ENCODE peak calls at places on chromosomes 7 and 10, in four cellular contexts. J is bronchial epithelial cell, U is B cell, N is mammary epithelial cell. A is an unnamed sample.

GRCh38 chr10:90204956-90205695 is 503.7 kb downstream of the KIF20B start:
- DNase-seq in U (no peak), N (peak), J (peak), A (no peak)

GRCh38 chr7:48511021-48511579 is 339.8 kb downstream of the ABCA13 start:
- DNase-seq in U (no peak), J (peak), N (peak), A (no peak)

GRCh38 chr10:117684673-117685211 is 142.2 kb downstream of the EMX2 start:
- DNase-seq in U (no peak), J (no peak), N (no peak), A (no peak)

GRCh38 chr7:152521420-152522337 is 85.9 kb upstream of the KMT2C start:
- DNase-seq in J (no peak), N (no peak), U (no peak), A (no peak)

GRCh38 chr7:115478426-115478825 is 552.1 kb downstream of the TFEC start:
- DNase-seq in U (no peak), J (no peak), N (no peak), A (no peak)

GRCh38 chr7:51274955-51275354 is 41.7 kb downstream of the COBL start:
- DNase-seq in U (no peak), N (no peak), J (no peak), A (no peak)

GRCh38 chr10:86535057-86535882 is 13.7 kb upstream of the WAPL start:
- DNase-seq in J (peak), N (no peak), U (peak), A (no peak)

GRCh38 chr7:101772508-101773306 is 44.7 kb upstream of the CUX1 start:
- DNase-seq in U (no peak), J (no peak), N (no peak), A (no peak)

GRCh38 chr7:31633894-31634494 is 53.0 kb upstream of the PPP1R17 start:
- DNase-seq in N (peak), U (no peak), J (peak), A (no peak)

GRCh38 chr7:151104411-151105235 is 18.3 kb downstream of the AGAP3 start:
- DNase-seq in U (no peak), J (no peak), N (peak), A (no peak)

GRCh38 chr10:33289776-33290175 is 44.7 kb downstream of the NRP1 start:
- DNase-seq in N (no peak), J (no peak), U (no peak), A (no peak)

GRCh38 chr10:33288127-33288526 is 46.3 kb downstream of the NRP1 start:
- DNase-seq in U (no peak), J (no peak), N (no peak), A (no peak)

GRCh38 chr10:33293081-33293480 is 41.4 kb downstream of the NRP1 start:
- DNase-seq in J (no peak), U (no peak), N (no peak), A (no peak)

GRCh38 chr10:33291053-33291592 is 43.3 kb downstream of the NRP1 start:
- DNase-seq in J (peak), N (peak), U (no peak), A (no peak)

DNA sequence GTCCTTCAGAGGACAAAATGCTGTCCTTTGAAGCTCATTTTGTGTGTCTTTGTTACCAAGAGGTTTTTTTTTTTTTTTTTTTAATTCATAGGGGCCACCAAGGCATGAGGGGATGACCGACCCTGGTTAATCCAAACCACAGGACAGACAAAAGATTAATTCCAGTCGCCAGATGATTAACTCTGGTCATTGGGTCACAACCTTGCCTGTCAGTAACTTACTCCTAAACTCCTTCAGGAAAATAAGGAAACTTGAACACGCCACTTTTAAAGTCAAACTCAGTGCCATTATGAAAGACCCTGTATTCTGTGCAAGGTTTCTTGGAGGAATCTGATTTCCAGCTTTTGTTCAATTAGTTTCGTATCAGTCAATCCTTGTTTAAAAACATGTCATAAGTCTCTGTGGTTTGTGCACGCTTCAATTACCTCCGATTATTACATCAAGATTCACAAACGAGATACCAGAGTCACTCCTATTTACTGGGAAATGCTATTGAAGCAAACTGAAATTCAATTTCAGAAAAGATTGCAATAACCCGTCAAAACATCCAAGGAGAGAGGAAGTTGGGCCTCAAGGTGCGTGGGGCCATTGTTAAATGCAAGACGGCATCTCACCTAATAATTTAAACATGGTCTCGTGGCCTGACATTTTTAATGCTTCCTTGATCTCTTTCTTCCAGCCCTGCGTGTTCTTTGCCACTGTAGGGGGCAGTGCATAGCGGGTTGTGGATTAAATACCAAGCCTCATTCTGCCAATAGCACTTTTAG is 44.0 kb downstream of the NRP1 start:
- DNase-seq in J (no peak), N (no peak), U (no peak), A (no peak)
- TF ChIP-seq CTCF in J (no peak), N (peak), U (no peak), A (no peak)

DNA sequence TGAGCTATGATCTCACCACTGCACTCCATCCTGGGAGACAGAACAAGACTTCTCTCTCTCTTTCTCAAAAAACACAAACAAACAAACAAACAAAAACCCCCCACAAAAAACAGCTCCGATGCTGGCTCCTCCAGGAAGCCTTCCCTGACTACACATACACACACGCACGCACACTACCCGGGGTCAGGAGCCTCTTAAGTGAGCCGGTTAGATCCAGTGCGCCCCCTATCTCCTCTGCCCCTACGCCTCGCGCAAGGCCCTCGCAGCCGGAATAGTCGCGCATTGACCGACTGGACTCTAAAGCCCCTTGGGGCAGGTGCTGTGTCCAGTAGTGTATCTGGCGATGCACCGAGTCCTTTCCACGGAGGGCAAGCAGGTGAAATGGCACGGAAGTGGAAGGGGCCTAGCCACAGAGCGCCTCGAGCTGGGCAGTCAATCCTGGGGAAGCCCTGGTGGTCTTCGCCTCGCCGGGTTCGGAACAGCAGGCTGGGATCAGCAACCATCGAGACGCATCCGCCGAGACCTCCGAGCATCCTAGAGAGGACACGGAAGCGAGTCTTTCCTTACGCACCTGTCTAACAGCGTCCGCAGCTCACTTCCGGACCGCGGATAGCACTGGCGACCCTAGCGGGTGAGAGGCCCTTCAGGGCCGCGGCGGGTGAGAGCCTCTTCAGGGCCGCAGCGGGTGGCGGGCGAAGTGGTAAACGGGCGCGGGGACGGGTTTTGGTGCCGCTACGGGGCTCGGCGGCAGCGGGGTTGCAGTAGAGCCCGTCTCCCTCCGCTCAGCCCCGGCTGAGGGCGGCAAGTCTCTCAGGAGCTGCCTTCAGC is at the start of gene ZSCAN25:
- DNase-seq in J (peak), U (peak), N (peak), A (peak)
- TF ChIP-seq CTCF in J (peak), U (peak), N (peak), A (no peak)

GRCh38 chr7:78022165-78022564 is 223.6 kb downstream of the PHTF2 start:
- DNase-seq in J (no peak), N (no peak), U (no peak), A (no peak)
- TF ChIP-seq CTCF in J (no peak), N (no peak), U (no peak), A (no peak)

DNA sequence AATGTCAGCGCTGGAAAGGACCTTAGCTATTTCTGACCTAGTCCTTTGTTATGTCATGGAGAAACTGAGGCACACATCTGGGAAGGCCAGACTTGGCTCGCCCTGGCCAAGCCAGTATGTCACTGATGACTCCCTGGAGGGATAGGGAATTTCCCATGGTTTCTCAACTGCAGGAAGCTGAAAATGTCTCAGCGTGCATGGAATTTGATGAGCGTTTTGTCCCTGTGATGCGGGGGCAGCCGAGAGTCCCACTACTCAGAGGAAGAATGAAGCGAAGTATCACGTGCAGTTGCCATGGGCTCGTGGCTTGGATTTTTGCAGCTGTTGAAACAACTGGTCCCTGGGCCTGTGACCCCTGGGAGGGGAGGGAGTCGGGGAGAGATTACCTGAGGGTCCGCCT is 44.8 kb downstream of the CLIP2 start:
- DNase-seq in N (peak), U (no peak), J (peak), A (no peak)
- TF ChIP-seq CTCF in N (no peak), U (no peak), J (no peak), A (no peak)

GRCh38 chr10:9219860-9220259 is 1165.4 kb downstream of the GATA3 start:
- DNase-seq in N (no peak), U (no peak), J (no peak), A (no peak)
- TF ChIP-seq CTCF in N (no peak), U (no peak), J (no peak), A (no peak)

GRCh38 chr7:1733206-1733907 is 63.3 kb downstream of the ELFN1 start:
- DNase-seq in N (no peak), J (no peak), U (no peak), A (no peak)
- TF ChIP-seq CTCF in N (no peak), J (no peak), U (no peak), A (no peak)

DNA sequence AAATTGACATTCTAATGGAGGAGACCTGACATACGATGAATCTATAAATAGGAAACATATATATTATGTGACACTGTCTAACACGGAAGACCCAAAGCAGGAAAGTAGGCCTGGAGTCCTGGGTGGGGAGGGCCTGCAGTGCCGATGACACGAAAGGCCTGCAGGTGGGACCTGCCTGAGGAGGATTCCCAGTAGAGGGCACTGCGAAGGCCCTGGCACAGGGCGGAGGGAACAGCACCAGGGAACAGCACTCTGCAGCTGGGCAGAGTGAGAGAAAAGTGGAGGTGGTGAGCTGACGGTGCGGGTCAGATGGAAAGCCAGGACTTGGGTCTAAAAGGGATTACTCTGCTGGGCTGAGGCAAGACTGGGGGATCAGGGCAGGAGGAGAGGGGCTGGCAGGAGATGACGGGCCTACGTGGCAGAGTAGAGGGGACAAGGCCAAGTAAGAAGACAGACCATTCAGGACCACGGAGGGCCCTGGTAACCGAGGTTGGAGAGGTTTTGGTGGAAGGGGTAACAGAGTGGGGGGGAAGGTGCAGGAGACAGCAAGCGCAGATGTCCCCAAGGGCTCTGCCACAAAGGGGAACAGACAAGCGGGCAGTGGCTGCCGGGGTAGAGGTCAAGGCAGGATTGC is 8.1 kb downstream of the ZNF746 start:
- DNase-seq in N (no peak), U (no peak), J (peak), A (no peak)
- TF ChIP-seq CTCF in N (peak), U (no peak), J (peak), A (no peak)

A was measured in CD4-positive, alpha-beta T cell.